ENCODE peak calls at places on chromosomes 16 and 17, in six cellular contexts. S, X, T, I, N and R are unnamed samples.

GRCh38 chr16:64910351-64910750 is 211.5 kb downstream of the CDH11 start:
- DNase-seq in S (no peak), X (no peak), T (no peak), I (no peak), N (no peak), R (no peak)

GRCh38 chr17:8122391-8122922 is 1.4 kb downstream of the HES7 start:
- DNase-seq in S (no peak), X (no peak), T (peak; percentile 38), I (no peak), N (no peak), R (no peak)

GRCh38 chr17:76598004-76598439 is 12.4 kb upstream of the ST6GALNAC2 start:
- DNase-seq in S (peak; percentile 21), X (no peak), T (peak; percentile 35), I (no peak), N (no peak), R (no peak)

GRCh38 chr17:44807817-44808155 is 22.3 kb downstream of the GJC1 start:
- DNase-seq in S (no peak), X (no peak), T (no peak), I (no peak), N (no peak), R (no peak)

GRCh38 chr17:72511874-72512273 is 391.1 kb downstream of the SOX9 start:
- DNase-seq in S (no peak), X (peak; percentile 37), T (no peak), I (no peak), N (no peak), R (no peak)

GRCh38 chr16:50037791-50038190 is 12.8 kb downstream of the CNEP1R1 start:
- DNase-seq in S (no peak), X (no peak), T (peak; percentile 41), I (no peak), N (no peak), R (no peak)

GRCh38 chr16:74568961-74569631 is 37.8 kb downstream of the GLG1 start:
- DNase-seq in S (no peak), X (no peak), T (no peak), I (peak; percentile 30), N (no peak), R (no peak)

GRCh38 chr16:11560701-11561439 is 25.8 kb downstream of the LITAF start:
- DNase-seq in S (no peak), X (no peak), T (no peak), I (peak; percentile 30), N (no peak), R (no peak)

GRCh38 chr16:19688396-19689024 is 29.5 kb downstream of the KNOP1 start:
- DNase-seq in S (no peak), X (no peak), T (peak; percentile 15), I (no peak), N (no peak), R (no peak)

GRCh38 chr17:38598536-38598935 is 7.2 kb downstream of the SRCIN1 start:
- DNase-seq in S (peak; percentile 88), X (peak; percentile 82), T (peak; percentile 84), I (peak; percentile 51), N (peak; percentile 87), R (peak; percentile 23)

GRCh38 chr17:49510720-49511110 is 15.6 kb downstream of the NGFR start:
- DNase-seq in S (no peak), X (no peak), T (no peak), I (no peak), N (no peak), R (no peak)

GRCh38 chr17:7001562-7001961 is 5.7 kb downstream of the ALOX12 start:
- DNase-seq in S (no peak), X (no peak), T (no peak), I (no peak), N (no peak), R (no peak)

GRCh38 chr16:13766334-13766733 is 153.6 kb upstream of the ERCC4 start:
- DNase-seq in S (no peak), X (no peak), T (no peak), I (no peak), N (no peak), R (no peak)

GRCh38 chr17:36829676-36830075 is 107.6 kb upstream of the LHX1 start:
- DNase-seq in S (no peak), X (no peak), T (no peak), I (no peak), N (no peak), R (no peak)

GRCh38 chr16:35173295-35173694 is 1713.9 kb downstream of the TP53TG3F start:
- DNase-seq in S (no peak), X (no peak), T (no peak), I (no peak), N (no peak), R (no peak)

GRCh38 chr16:66847533-66848057 is 3.4 kb downstream of the CA7 start:
- DNase-seq in S (no peak), X (no peak), T (no peak), I (no peak), N (no peak), R (no peak)

GRCh38 chr17:43758497-43759174 is at the start of gene SOST:
- DNase-seq in S (no peak), X (no peak), T (no peak), I (no peak), N (no peak), R (no peak)

GRCh38 chr17:74002241-74002640 is 201.2 kb upstream of the RPL38 start:
- DNase-seq in S (no peak), X (no peak), T (no peak), I (no peak), N (no peak), R (no peak)

GRCh38 chr16:21021316-21021715 is 120.7 kb downstream of the LYRM1 start:
- DNase-seq in S (no peak), X (no peak), T (no peak), I (no peak), N (no peak), R (no peak)

GRCh38 chr16:18804540-18804939 is 3.2 kb upstream of the ARL6IP1 start:
- DNase-seq in S (no peak), X (no peak), T (no peak), I (no peak), N (no peak), R (no peak)

GRCh38 chr17:75604034-75604695 is 16.6 kb downstream of the MYO15B start:
- DNase-seq in S (no peak), X (no peak), T (no peak), I (no peak), N (no peak), R (no peak)

GRCh38 chr17:1179635-1180433 is at the start of gene ABR:
- DNase-seq in S (peak; percentile 62), X (peak; percentile 51), T (no peak), I (peak; percentile 36), N (peak; percentile 67), R (no peak)

GRCh38 chr17:76726766-76727718 is at the start of gene METTL23:
- DNase-seq in S (peak; percentile 96), X (peak; percentile 88), T (peak; percentile 77), I (peak; percentile 80), N (peak; percentile 53), R (peak; percentile 86)

GRCh38 chr17:6757747-6758146 is 1.9 kb downstream of the XAF1 start:
- DNase-seq in S (no peak), X (no peak), T (no peak), I (no peak), N (no peak), R (no peak)

GRCh38 chr16:426906-427249 is 1.4 kb downstream of the RAB11FIP3 start:
- DNase-seq in S (peak; percentile 17), X (no peak), T (peak; percentile 39), I (no peak), N (no peak), R (no peak)

GRCh38 chr17:4786111-4786491 is at the start of gene VMO1:
- DNase-seq in S (no peak), X (no peak), T (peak; percentile 21), I (no peak), N (no peak), R (peak; percentile 24)

GRCh38 chr17:2703606-2704005 is 8.0 kb downstream of the CLUH start:
- DNase-seq in S (no peak), X (no peak), T (no peak), I (no peak), N (no peak), R (no peak)

GRCh38 chr16:2775317-2775716 is 1.8 kb downstream of the ELOB start:
- DNase-seq in S (no peak), X (no peak), T (no peak), I (no peak), N (no peak), R (no peak)

GRCh38 chr16:48538746-48539484 is 71.1 kb downstream of the N4BP1 start:
- DNase-seq in S (no peak), X (no peak), T (no peak), I (no peak), N (no peak), R (no peak)

GRCh38 chr17:30519707-30520106 is 42.5 kb downstream of the GOSR1 start:
- DNase-seq in S (no peak), X (no peak), T (no peak), I (peak; percentile 29), N (no peak), R (peak; percentile 72)

GRCh38 chr17:31580331-31581021 is 189.0 kb downstream of the RAB11FIP4 start:
- DNase-seq in S (no peak), X (peak; percentile 44), T (no peak), I (peak; percentile 89), N (no peak), R (peak; percentile 72)

GRCh38 chr16:68700120-68700519 is 37.0 kb upstream of the CDH1 start:
- DNase-seq in S (no peak), X (no peak), T (no peak), I (no peak), N (no peak), R (peak; percentile 19)

GRCh38 chr17:67656494-67657203 is 61.1 kb upstream of the NOL11 start:
- DNase-seq in S (no peak), X (no peak), T (no peak), I (no peak), N (no peak), R (no peak)

GRCh38 chr17:58788199-58788598 is 32.5 kb downstream of the PPM1E start:
- DNase-seq in S (no peak), X (no peak), T (no peak), I (no peak), N (no peak), R (no peak)